ENCODE peak calls at places on chromosomes 2 and 18, in nine cellular contexts. One of them, this sample, is unnamed.

GRCh38 chr2:102033028-102033749 is 41.4 kb downstream of the IL1R2 start:
- DNase-seq in B cell: peak
- DNase-seq in chondrocyte: no peak
- DNase-seq in HFF-Myc: peak
- DNase-seq in A549: no peak
- DNase-seq in astrocyte of the spinal cord: peak
- DNase-seq in cardiac muscle cell: no peak
- DNase-seq in DND-41: peak
- DNase-seq in choroid plexus epithelial cell: peak
- DNase-seq in this sample: no peak

GRCh38 chr2:72235497-72236413 is 88.1 kb upstream of the CYP26B1 start:
- DNase-seq in B cell: no peak
- DNase-seq in chondrocyte: no peak
- DNase-seq in HFF-Myc: no peak
- DNase-seq in A549: no peak
- DNase-seq in astrocyte of the spinal cord: no peak
- DNase-seq in cardiac muscle cell: no peak
- DNase-seq in DND-41: no peak
- DNase-seq in choroid plexus epithelial cell: no peak
- DNase-seq in this sample: no peak

GRCh38 chr18:78621141-78621540 is 358.5 kb upstream of the SALL3 start:
- DNase-seq in B cell: no peak
- DNase-seq in chondrocyte: peak
- DNase-seq in HFF-Myc: no peak
- DNase-seq in A549: no peak
- DNase-seq in astrocyte of the spinal cord: no peak
- DNase-seq in cardiac muscle cell: no peak
- DNase-seq in DND-41: no peak
- DNase-seq in choroid plexus epithelial cell: no peak
- DNase-seq in this sample: no peak

GRCh38 chr2:175251425-175252041 is 70.0 kb upstream of the ATP5MC3 start:
- DNase-seq in B cell: peak
- DNase-seq in chondrocyte: no peak
- DNase-seq in HFF-Myc: no peak
- DNase-seq in A549: peak
- DNase-seq in astrocyte of the spinal cord: peak
- DNase-seq in cardiac muscle cell: peak
- DNase-seq in DND-41: peak
- DNase-seq in choroid plexus epithelial cell: peak
- DNase-seq in this sample: peak

GRCh38 chr2:58553937-58554336 is 312.8 kb upstream of the FANCL start:
- DNase-seq in B cell: no peak
- DNase-seq in chondrocyte: no peak
- DNase-seq in HFF-Myc: no peak
- DNase-seq in A549: no peak
- DNase-seq in astrocyte of the spinal cord: peak
- DNase-seq in cardiac muscle cell: peak
- DNase-seq in DND-41: peak
- DNase-seq in choroid plexus epithelial cell: peak
- DNase-seq in this sample: peak

GRCh38 chr2:30164131-30164925 is 17.5 kb downstream of the YPEL5 start:
- DNase-seq in B cell: no peak
- DNase-seq in chondrocyte: no peak
- DNase-seq in HFF-Myc: no peak
- DNase-seq in A549: no peak
- DNase-seq in astrocyte of the spinal cord: no peak
- DNase-seq in cardiac muscle cell: no peak
- DNase-seq in DND-41: no peak
- DNase-seq in choroid plexus epithelial cell: peak
- DNase-seq in this sample: no peak

GRCh38 chr2:73091164-73091563 is 19.7 kb upstream of the SFXN5 start:
- DNase-seq in B cell: no peak
- DNase-seq in chondrocyte: no peak
- DNase-seq in HFF-Myc: no peak
- DNase-seq in A549: no peak
- DNase-seq in astrocyte of the spinal cord: peak
- DNase-seq in cardiac muscle cell: no peak
- DNase-seq in DND-41: no peak
- DNase-seq in choroid plexus epithelial cell: no peak
- DNase-seq in this sample: no peak

GRCh38 chr2:181389524-181389923 is 67.7 kb upstream of the ITGA4 start:
- DNase-seq in B cell: no peak
- DNase-seq in chondrocyte: no peak
- DNase-seq in HFF-Myc: no peak
- DNase-seq in A549: no peak
- DNase-seq in astrocyte of the spinal cord: no peak
- DNase-seq in cardiac muscle cell: no peak
- DNase-seq in DND-41: no peak
- DNase-seq in choroid plexus epithelial cell: no peak
- DNase-seq in this sample: no peak

GRCh38 chr2:134676960-134677359 is 41.8 kb downstream of the TMEM163 start:
- DNase-seq in B cell: no peak
- DNase-seq in chondrocyte: no peak
- DNase-seq in HFF-Myc: no peak
- DNase-seq in A549: no peak
- DNase-seq in astrocyte of the spinal cord: no peak
- DNase-seq in cardiac muscle cell: peak
- DNase-seq in DND-41: peak
- DNase-seq in choroid plexus epithelial cell: no peak
- DNase-seq in this sample: no peak

GRCh38 chr2:26670171-26670570 is 22.4 kb upstream of the KCNK3 start:
- DNase-seq in B cell: no peak
- DNase-seq in chondrocyte: peak
- DNase-seq in HFF-Myc: no peak
- DNase-seq in A549: no peak
- DNase-seq in astrocyte of the spinal cord: no peak
- DNase-seq in cardiac muscle cell: no peak
- DNase-seq in DND-41: no peak
- DNase-seq in choroid plexus epithelial cell: peak
- DNase-seq in this sample: no peak

GRCh38 chr2:66862871-66863650 is 428.1 kb downstream of the MEIS1 start:
- DNase-seq in B cell: no peak
- DNase-seq in chondrocyte: no peak
- DNase-seq in HFF-Myc: no peak
- DNase-seq in A549: no peak
- DNase-seq in astrocyte of the spinal cord: peak
- DNase-seq in cardiac muscle cell: no peak
- DNase-seq in DND-41: no peak
- DNase-seq in choroid plexus epithelial cell: peak
- DNase-seq in this sample: no peak

GRCh38 chr2:16487686-16488085 is 177.9 kb downstream of the CYRIA start:
- DNase-seq in B cell: no peak
- DNase-seq in chondrocyte: no peak
- DNase-seq in HFF-Myc: no peak
- DNase-seq in A549: peak
- DNase-seq in astrocyte of the spinal cord: peak
- DNase-seq in cardiac muscle cell: peak
- DNase-seq in DND-41: no peak
- DNase-seq in choroid plexus epithelial cell: peak
- DNase-seq in this sample: no peak

GRCh38 chr18:46335551-46336059 is 231.4 kb downstream of the HAUS1 start:
- DNase-seq in B cell: no peak
- DNase-seq in chondrocyte: no peak
- DNase-seq in HFF-Myc: no peak
- DNase-seq in A549: no peak
- DNase-seq in astrocyte of the spinal cord: no peak
- DNase-seq in cardiac muscle cell: peak
- DNase-seq in DND-41: peak
- DNase-seq in choroid plexus epithelial cell: peak
- DNase-seq in this sample: no peak

GRCh38 chr2:202881570-202881969 is 10.0 kb upstream of the ICA1L start:
- DNase-seq in B cell: no peak
- DNase-seq in chondrocyte: no peak
- DNase-seq in HFF-Myc: no peak
- DNase-seq in A549: no peak
- DNase-seq in astrocyte of the spinal cord: no peak
- DNase-seq in cardiac muscle cell: no peak
- DNase-seq in DND-41: no peak
- DNase-seq in choroid plexus epithelial cell: no peak
- DNase-seq in this sample: no peak

GRCh38 chr18:12038082-12038660 is 55.5 kb upstream of the ANKRD62 start:
- DNase-seq in B cell: peak
- DNase-seq in chondrocyte: no peak
- DNase-seq in HFF-Myc: no peak
- DNase-seq in A549: no peak
- DNase-seq in astrocyte of the spinal cord: no peak
- DNase-seq in cardiac muscle cell: no peak
- DNase-seq in DND-41: no peak
- DNase-seq in choroid plexus epithelial cell: no peak
- DNase-seq in this sample: peak

DNA sequence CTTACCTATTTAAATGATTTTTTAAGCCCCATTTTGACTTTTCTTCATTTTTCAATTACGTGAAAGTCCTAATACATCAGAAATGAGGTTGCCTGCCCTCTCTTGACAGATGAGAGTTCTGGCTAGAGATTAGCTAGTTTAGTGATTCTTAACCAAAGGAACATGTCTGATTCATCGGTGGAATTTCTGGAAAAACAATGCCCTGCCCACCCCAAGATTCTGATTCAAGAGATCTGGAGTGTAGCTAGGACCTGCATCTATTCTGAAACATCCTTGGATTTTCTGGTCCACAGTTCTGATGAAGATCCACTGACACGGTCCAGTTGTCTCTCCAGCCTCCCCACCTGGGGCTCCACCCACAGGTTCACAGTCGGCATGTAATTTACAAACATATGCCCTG is 111.2 kb downstream of the KLF7 start:
- DNase-seq in B cell: no peak
- DNase-seq in chondrocyte: no peak
- DNase-seq in HFF-Myc: no peak
- DNase-seq in A549: no peak
- DNase-seq in astrocyte of the spinal cord: peak
- DNase-seq in cardiac muscle cell: no peak
- DNase-seq in DND-41: no peak
- DNase-seq in choroid plexus epithelial cell: peak
- DNase-seq in this sample: no peak
- TF ChIP-seq CTCF in B cell: no peak
- TF ChIP-seq CTCF in chondrocyte: peak
- TF ChIP-seq CTCF in HFF-Myc: no peak
- TF ChIP-seq CTCF in A549: no peak
- TF ChIP-seq CTCF in astrocyte of the spinal cord: no peak
- TF ChIP-seq CTCF in cardiac muscle cell: no peak
- TF ChIP-seq CTCF in DND-41: no peak
- TF ChIP-seq CTCF in choroid plexus epithelial cell: no peak
- TF ChIP-seq CTCF in this sample: no peak

GRCh38 chr2:153165021-153165420 is 313.5 kb downstream of the RPRM start:
- DNase-seq in B cell: no peak
- DNase-seq in chondrocyte: no peak
- DNase-seq in HFF-Myc: no peak
- DNase-seq in A549: no peak
- DNase-seq in astrocyte of the spinal cord: no peak
- DNase-seq in cardiac muscle cell: no peak
- DNase-seq in DND-41: no peak
- DNase-seq in choroid plexus epithelial cell: no peak
- DNase-seq in this sample: no peak
- TF ChIP-seq CTCF in B cell: no peak
- TF ChIP-seq CTCF in chondrocyte: no peak
- TF ChIP-seq CTCF in HFF-Myc: no peak
- TF ChIP-seq CTCF in A549: no peak
- TF ChIP-seq CTCF in astrocyte of the spinal cord: no peak
- TF ChIP-seq CTCF in cardiac muscle cell: no peak
- TF ChIP-seq CTCF in DND-41: no peak
- TF ChIP-seq CTCF in choroid plexus epithelial cell: no peak
- TF ChIP-seq CTCF in this sample: no peak

GRCh38 chr2:157876771-157877108 is 610 bp upstream of the ACVR1 start:
- DNase-seq in B cell: no peak
- DNase-seq in chondrocyte: no peak
- DNase-seq in HFF-Myc: no peak
- DNase-seq in A549: no peak
- DNase-seq in astrocyte of the spinal cord: no peak
- DNase-seq in cardiac muscle cell: no peak
- DNase-seq in DND-41: no peak
- DNase-seq in choroid plexus epithelial cell: no peak
- DNase-seq in this sample: no peak

GRCh38 chr2:157875720-157876065 is 437 bp downstream of the ACVR1 start:
- DNase-seq in B cell: peak
- DNase-seq in chondrocyte: no peak
- DNase-seq in HFF-Myc: no peak
- DNase-seq in A549: peak
- DNase-seq in astrocyte of the spinal cord: peak
- DNase-seq in cardiac muscle cell: peak
- DNase-seq in DND-41: no peak
- DNase-seq in choroid plexus epithelial cell: peak
- DNase-seq in this sample: peak

GRCh38 chr2:157874997-157875719 is 972 bp downstream of the ACVR1 start:
- DNase-seq in B cell: peak
- DNase-seq in chondrocyte: no peak
- DNase-seq in HFF-Myc: peak
- DNase-seq in A549: no peak
- DNase-seq in astrocyte of the spinal cord: peak
- DNase-seq in cardiac muscle cell: peak
- DNase-seq in DND-41: no peak
- DNase-seq in choroid plexus epithelial cell: peak
- DNase-seq in this sample: no peak

GRCh38 chr2:157877761-157878400 is 1.8 kb upstream of the ACVR1 start:
- DNase-seq in B cell: no peak
- DNase-seq in chondrocyte: no peak
- DNase-seq in HFF-Myc: no peak
- DNase-seq in A549: no peak
- DNase-seq in astrocyte of the spinal cord: no peak
- DNase-seq in cardiac muscle cell: no peak
- DNase-seq in DND-41: no peak
- DNase-seq in choroid plexus epithelial cell: no peak
- DNase-seq in this sample: no peak

GRCh38 chr2:157876066-157876770 is at the start of gene ACVR1:
- DNase-seq in B cell: peak
- DNase-seq in chondrocyte: peak
- DNase-seq in HFF-Myc: peak
- DNase-seq in A549: peak
- DNase-seq in astrocyte of the spinal cord: peak
- DNase-seq in cardiac muscle cell: peak
- DNase-seq in DND-41: peak
- DNase-seq in choroid plexus epithelial cell: peak
- DNase-seq in this sample: peak
- TF ChIP-seq CTCF in B cell: peak
- TF ChIP-seq CTCF in chondrocyte: peak
- TF ChIP-seq CTCF in HFF-Myc: no peak
- TF ChIP-seq CTCF in A549: peak
- TF ChIP-seq CTCF in astrocyte of the spinal cord: peak
- TF ChIP-seq CTCF in cardiac muscle cell: peak
- TF ChIP-seq CTCF in DND-41: peak
- TF ChIP-seq CTCF in choroid plexus epithelial cell: peak
- TF ChIP-seq CTCF in this sample: peak

GRCh38 chr18:26185267-26185666 is 41.0 kb upstream of the TAF4B start:
- DNase-seq in B cell: no peak
- DNase-seq in chondrocyte: no peak
- DNase-seq in HFF-Myc: peak
- DNase-seq in A549: peak
- DNase-seq in astrocyte of the spinal cord: no peak
- DNase-seq in cardiac muscle cell: no peak
- DNase-seq in DND-41: no peak
- DNase-seq in choroid plexus epithelial cell: peak
- DNase-seq in this sample: no peak
- TF ChIP-seq CTCF in B cell: peak
- TF ChIP-seq CTCF in chondrocyte: peak
- TF ChIP-seq CTCF in HFF-Myc: peak
- TF ChIP-seq CTCF in A549: no peak
- TF ChIP-seq CTCF in astrocyte of the spinal cord: no peak
- TF ChIP-seq CTCF in cardiac muscle cell: no peak
- TF ChIP-seq CTCF in DND-41: peak
- TF ChIP-seq CTCF in choroid plexus epithelial cell: peak
- TF ChIP-seq CTCF in this sample: no peak